ENCODE peak calls at places on chromosomes 4 and X, in six cellular contexts. N, L, P, Z, D and K are unnamed samples.

GRCh38 chr4:154618708-154619315 is 6.4 kb upstream of the FGG start:
- DNase-seq in N (peak; percentile 74), L (peak; percentile 59), P (peak; percentile 80), Z (peak; percentile 59), D (peak; percentile 21), K (peak; percentile 51)

GRCh38 chr4:7390906-7391636 is 43.7 kb downstream of the PSAPL1 start:
- DNase-seq in N (no peak), L (peak; percentile 38), P (no peak), Z (no peak), D (no peak), K (no peak)

GRCh38 chrX:64642482-64642881 is 247.2 kb upstream of the MTMR8 start:
- DNase-seq in N (peak; percentile 17), L (peak; percentile 45), P (no peak), Z (no peak), D (no peak), K (no peak)

GRCh38 chr4:2084316-2084715 is 25.2 kb downstream of the NAT8L start:
- DNase-seq in N (no peak), L (peak; percentile 32), P (no peak), Z (no peak), D (no peak), K (no peak)

GRCh38 chr4:81166431-81166830 is 48.6 kb downstream of the PRKG2 start:
- DNase-seq in N (no peak), L (no peak), P (no peak), Z (no peak), D (no peak), K (no peak)

GRCh38 chrX:25005382-25006185 is 10.2 kb downstream of the ARX start:
- DNase-seq in N (no peak), L (no peak), P (no peak), Z (no peak), D (no peak), K (no peak)

GRCh38 chrX:11444052-11444451 is 150.8 kb downstream of the AMELX start:
- DNase-seq in N (no peak), L (no peak), P (no peak), Z (no peak), D (no peak), K (no peak)

GRCh38 chr4:101667348-101667747 is 123.2 kb upstream of the BANK1 start:
- DNase-seq in N (no peak), L (no peak), P (no peak), Z (no peak), D (no peak), K (no peak)

GRCh38 chrX:69501433-69501832 is 2.7 kb upstream of the NALF2 start:
- DNase-seq in N (peak; percentile 46), L (peak; percentile 65), P (peak; percentile 52), Z (peak; percentile 17), D (no peak), K (peak; percentile 48)

GRCh38 chr4:170990989-170991589 is 822.1 kb upstream of the GALNTL6 start:
- DNase-seq in N (peak; percentile 44), L (peak; percentile 55), P (peak; percentile 23), Z (no peak), D (no peak), K (peak; percentile 37)

GRCh38 chr4:105440890-105441289 is 33.0 kb downstream of the PPA2 start:
- DNase-seq in N (no peak), L (no peak), P (no peak), Z (no peak), D (no peak), K (no peak)

GRCh38 chr4:125719987-125720386 is 405.2 kb downstream of the FAT4 start:
- DNase-seq in N (no peak), L (no peak), P (peak; percentile 53), Z (no peak), D (no peak), K (peak; percentile 53)

GRCh38 chr4:180057198-180057821 is 2185.9 kb upstream of the TENM3 start:
- DNase-seq in N (peak; percentile 25), L (no peak), P (no peak), Z (no peak), D (no peak), K (no peak)

GRCh38 chr4:101136373-101137370 is 210.7 kb downstream of the PPP3CA start:
- DNase-seq in N (no peak), L (no peak), P (no peak), Z (no peak), D (no peak), K (no peak)

GRCh38 chr4:103424853-103425252 is 226.7 kb upstream of the CENPE start:
- DNase-seq in N (no peak), L (no peak), P (peak; percentile 71), Z (no peak), D (no peak), K (no peak)

GRCh38 chr4:26311633-26312032 is 9.2 kb upstream of the RBPJ start:
- DNase-seq in N (no peak), L (no peak), P (no peak), Z (no peak), D (no peak), K (no peak)

GRCh38 chrX:129472116-129472515 is 51.2 kb downstream of the SMARCA1 start:
- DNase-seq in N (no peak), L (no peak), P (no peak), Z (no peak), D (no peak), K (no peak)

GRCh38 chr4:20506827-20507226 is 193.4 kb upstream of the PACRGL start:
- DNase-seq in N (no peak), L (no peak), P (no peak), Z (no peak), D (no peak), K (no peak)

GRCh38 chr4:142293536-142293935 is 552.6 kb downstream of the INPP4B start:
- DNase-seq in N (no peak), L (no peak), P (no peak), Z (no peak), D (no peak), K (no peak)

GRCh38 chr4:54063737-54064316 is 578 bp downstream of the CHIC2 start:
- DNase-seq in N (peak; percentile 26), L (no peak), P (peak; percentile 24), Z (peak; percentile 17), D (no peak), K (no peak)

GRCh38 chr4:68498413-68499007 is 51.2 kb downstream of the TMPRSS11E start:
- DNase-seq in N (peak; percentile 65), L (peak; percentile 65), P (peak; percentile 78), Z (peak; percentile 27), D (peak; percentile 30), K (peak; percentile 53)

GRCh38 chr4:1503583-1504471 is 97.6 kb upstream of the NKX1-1 start:
- DNase-seq in N (peak; percentile 11), L (peak; percentile 31), P (no peak), Z (peak; percentile 78), D (no peak), K (no peak)

GRCh38 chr4:10741221-10741620 is 56.7 kb upstream of the CLNK start:
- DNase-seq in N (no peak), L (no peak), P (no peak), Z (no peak), D (no peak), K (no peak)

GRCh38 chr4:10740227-10740626 is 55.7 kb upstream of the CLNK start:
- DNase-seq in N (no peak), L (no peak), P (no peak), Z (no peak), D (no peak), K (no peak)

GRCh38 chr4:10738826-10739489 is 54.4 kb upstream of the CLNK start:
- DNase-seq in N (no peak), L (no peak), P (no peak), Z (no peak), D (no peak), K (no peak)

GRCh38 chr4:10743357-10743756 is 58.8 kb upstream of the CLNK start:
- DNase-seq in N (no peak), L (no peak), P (no peak), Z (no peak), D (peak; percentile 91), K (no peak)

GRCh38 chr4:10741961-10742699 is 57.6 kb upstream of the CLNK start:
- DNase-seq in N (no peak), L (no peak), P (no peak), Z (no peak), D (no peak), K (no peak)
- TF ChIP-seq ATF3 in N (no peak), L (no peak), P (no peak), Z (no peak), D (no peak), K (no peak)

GRCh38 chr4:111636961-111637556 is 508.2 kb upstream of the FAM241A start:
- DNase-seq in N (no peak), L (no peak), P (no peak), Z (no peak), D (no peak), K (no peak)

GRCh38 chr4:111641813-111642579 is 503.3 kb upstream of the FAM241A start:
- DNase-seq in N (peak; percentile 64), L (peak; percentile 51), P (peak; percentile 87), Z (peak; percentile 31), D (peak; percentile 13), K (peak; percentile 91)

GRCh38 chr4:111633663-111634266 is 511.5 kb upstream of the FAM241A start:
- DNase-seq in N (no peak), L (no peak), P (no peak), Z (no peak), D (no peak), K (no peak)

GRCh38 chr4:111639876-111640275 is 505.4 kb upstream of the FAM241A start:
- DNase-seq in N (no peak), L (no peak), P (no peak), Z (no peak), D (no peak), K (no peak)

DNA sequence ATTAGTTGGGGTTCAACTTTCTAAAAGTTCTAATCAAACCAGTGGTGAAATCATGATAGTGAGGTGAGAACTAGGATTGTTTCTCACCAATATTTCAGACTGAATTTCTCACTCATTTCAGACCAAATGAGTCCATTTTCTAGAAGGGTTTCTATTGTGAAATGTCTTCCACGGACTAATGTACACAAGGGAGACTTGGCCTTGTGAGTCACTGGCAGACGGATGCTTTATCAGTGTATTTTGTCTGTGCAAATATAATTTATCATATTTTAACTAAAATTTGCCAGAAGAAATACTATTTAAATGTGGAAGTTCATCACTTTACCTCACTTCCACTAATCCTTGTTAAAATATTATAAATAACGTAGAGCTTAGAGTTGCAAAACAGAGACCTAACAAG is 506.1 kb upstream of the FAM241A start:
- DNase-seq in N (no peak), L (no peak), P (no peak), Z (no peak), D (no peak), K (no peak)
- TF ChIP-seq ATF3 in N (no peak), L (no peak), P (no peak), Z (no peak), D (no peak), K (no peak)

DNA sequence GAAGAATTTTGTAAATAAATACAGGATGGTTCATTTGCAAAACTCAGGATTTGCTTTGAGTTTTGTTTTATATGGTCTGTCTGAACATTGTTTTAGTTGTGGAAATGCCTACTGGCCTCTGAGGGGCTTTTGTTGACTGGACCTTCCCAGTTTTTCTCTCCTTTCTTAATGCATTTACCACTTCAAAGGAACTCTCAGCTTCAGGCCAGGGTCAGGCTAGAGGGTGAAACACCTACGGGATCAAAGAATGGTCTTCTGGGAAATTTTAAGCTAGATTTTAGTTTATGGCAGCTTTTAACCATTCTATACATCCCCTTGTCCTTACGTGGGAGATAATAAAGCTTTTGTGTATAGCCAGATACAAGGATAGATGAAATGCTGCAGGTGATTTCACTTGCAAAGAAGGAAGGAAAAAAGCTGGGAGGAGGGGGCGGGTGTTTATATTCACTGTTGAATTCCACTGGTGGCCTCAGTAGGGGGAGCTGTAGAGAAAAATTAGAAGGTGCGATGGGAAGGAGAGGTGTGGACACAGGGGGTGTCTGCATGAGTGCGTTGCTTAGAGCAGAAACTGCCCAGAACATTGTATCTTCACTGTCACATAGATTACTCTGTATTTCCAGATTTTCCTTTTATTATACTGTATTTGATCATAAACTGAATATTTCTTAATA is 151.8 kb downstream of the TSPAN5 start:
- DNase-seq in N (peak; percentile 30), L (no peak), P (no peak), Z (peak; percentile 42), D (no peak), K (no peak)
- TF ChIP-seq ATF3 in N (no peak), L (no peak), P (no peak), Z (no peak), D (no peak), K (no peak)

GRCh38 chrX:151359931-151360871 is 36.8 kb upstream of the VMA21 start:
- DNase-seq in N (peak; percentile 68), L (peak; percentile 79), P (peak; percentile 0), Z (peak; percentile 31), D (no peak), K (no peak)
- TF ChIP-seq ATF3 in N (no peak), L (no peak), P (no peak), Z (no peak), D (no peak), K (no peak)